ENCODE peak calls at places on chromosomes 4 and X, in four cellular contexts. One of them, this sample, is unnamed.
A peak's percentile ranks its signal among the peaks of the same experiment; 100 is the strongest.

GRCh38 chr4:156578005-156578404 is 393.6 kb downstream of the PDGFC start:
- DNase-seq in NAMALWA: no peak
- DNase-seq in PC-3: no peak
- DNase-seq in cardiac muscle cell: peak; percentile 11
- DNase-seq in this sample: no peak

GRCh38 chr4:121190389-121190788 is 26.3 kb upstream of the TNIP3 start:
- DNase-seq in NAMALWA: no peak
- DNase-seq in PC-3: no peak
- DNase-seq in cardiac muscle cell: no peak
- DNase-seq in this sample: no peak

GRCh38 chr4:61177361-61177760 is 22.8 kb upstream of the ADGRL3 start:
- DNase-seq in NAMALWA: no peak
- DNase-seq in PC-3: no peak
- DNase-seq in cardiac muscle cell: no peak
- DNase-seq in this sample: no peak

GRCh38 chrX:111854778-111855490 is 21.0 kb upstream of the TRPC5OS start:
- DNase-seq in NAMALWA: peak; percentile 30
- DNase-seq in PC-3: no peak
- DNase-seq in cardiac muscle cell: no peak
- DNase-seq in this sample: no peak

GRCh38 chr4:145920205-145920604 is 18.4 kb downstream of the ZNF827 start:
- DNase-seq in NAMALWA: no peak
- DNase-seq in PC-3: no peak
- DNase-seq in cardiac muscle cell: peak; percentile 97
- DNase-seq in this sample: no peak

GRCh38 chr4:145731026-145731425 is 51.1 kb downstream of the C4orf51 start:
- DNase-seq in NAMALWA: no peak
- DNase-seq in PC-3: peak; percentile 19
- DNase-seq in cardiac muscle cell: peak; percentile 30
- DNase-seq in this sample: peak; percentile 70

GRCh38 chrX:109533631-109534030 is 3.0 kb upstream of the NXT2 start:
- DNase-seq in NAMALWA: no peak
- DNase-seq in PC-3: peak; percentile 69
- DNase-seq in cardiac muscle cell: peak; percentile 33
- DNase-seq in this sample: no peak

GRCh38 chrX:22323541-22323940 is 50.8 kb downstream of the CBLL2 start:
- DNase-seq in NAMALWA: no peak
- DNase-seq in PC-3: peak; percentile 79
- DNase-seq in cardiac muscle cell: peak; percentile 34
- DNase-seq in this sample: no peak

GRCh38 chr4:69934150-69934549 is 3.3 kb downstream of the CSN1S1 start:
- DNase-seq in NAMALWA: no peak
- DNase-seq in PC-3: no peak
- DNase-seq in cardiac muscle cell: no peak
- DNase-seq in this sample: no peak

GRCh38 chrX:37474478-37474877 is 97.0 kb upstream of the LANCL3 start:
- DNase-seq in NAMALWA: no peak
- DNase-seq in PC-3: no peak
- DNase-seq in cardiac muscle cell: no peak
- DNase-seq in this sample: no peak

GRCh38 chr4:176289561-176289960 is 20.5 kb upstream of the ASB5 start:
- DNase-seq in NAMALWA: no peak
- DNase-seq in PC-3: no peak
- DNase-seq in cardiac muscle cell: no peak
- DNase-seq in this sample: no peak

GRCh38 chrX:12383196-12383595 is 244.9 kb downstream of the FRMPD4 start:
- DNase-seq in NAMALWA: peak; percentile 3
- DNase-seq in PC-3: peak; percentile 4
- DNase-seq in cardiac muscle cell: no peak
- DNase-seq in this sample: no peak

GRCh38 chrX:11558972-11559371 is 106.7 kb downstream of the ARHGAP6 start:
- DNase-seq in NAMALWA: peak; percentile 66
- DNase-seq in PC-3: peak; percentile 40
- DNase-seq in cardiac muscle cell: no peak
- DNase-seq in this sample: no peak

GRCh38 chr4:184762100-184762499 is 28.2 kb upstream of the CENPU start:
- DNase-seq in NAMALWA: no peak
- DNase-seq in PC-3: no peak
- DNase-seq in cardiac muscle cell: no peak
- DNase-seq in this sample: no peak